ENCODE peak calls at places on chromosomes 13 and 19, in nine cellular contexts. Z is cardiac fibroblast, T is astrocyte of the hippocampus, K is fibroblast of mammary gland, I is GM10248, P is AG08395, A is colonic mucosa, N is brain pericyte, Q is memory B cell. R is an unnamed sample.

GRCh38 chr19:6222884-6223283 is 56.9 kb downstream of the MLLT1 start:
- DNase-seq in Z (no peak), K (peak; percentile 25), A (no peak), P (peak; percentile 28), T (no peak), I (no peak), Q (no peak), N (no peak), R (no peak)

GRCh38 chr19:11405846-11406643 is 13.1 kb downstream of the RGL3 start:
- DNase-seq in T (no peak), I (no peak), A (no peak), N (no peak), Z (no peak), P (no peak), K (peak; percentile 34), Q (peak; percentile 48), R (no peak)

GRCh38 chr19:2242092-2242537 is 5.5 kb downstream of the SF3A2 start:
- DNase-seq in T (no peak), P (no peak), Q (no peak), K (no peak), N (no peak), Z (no peak), A (no peak), I (no peak), R (no peak)

GRCh38 chr13:24220086-24220703 is 59.7 kb downstream of the SPATA13 start:
- DNase-seq in Q (peak; percentile 47), Z (peak; percentile 91), N (peak; percentile 41), I (peak; percentile 60), A (peak; percentile 78), K (peak; percentile 89), P (peak; percentile 79), T (peak; percentile 89), R (peak; percentile 66)

GRCh38 chr13:114109646-114110045 is 22.8 kb downstream of the RASA3 start:
- DNase-seq in P (no peak), K (no peak), Z (no peak), I (no peak), T (no peak), A (no peak), Q (no peak), N (no peak), R (no peak)

GRCh38 chr19:741506-742131 is 9.3 kb upstream of the MISP start:
- DNase-seq in I (no peak), N (no peak), A (no peak), T (no peak), P (no peak), Z (peak; percentile 33), Q (no peak), K (no peak), R (no peak)

GRCh38 chr13:48258430-48258829 is 25.4 kb downstream of the ITM2B start:
- DNase-seq in T (no peak), K (no peak), P (no peak), Z (no peak), N (no peak), I (no peak), Q (no peak), A (no peak), R (no peak)

GRCh38 chr13:21675095-21676007 is 4.5 kb downstream of the FGF9 start:
- DNase-seq in Q (no peak), I (peak; percentile 35), P (peak; percentile 13), A (peak; percentile 61), Z (no peak), K (no peak), T (peak; percentile 36), N (no peak), R (no peak)

GRCh38 chr19:9945319-9945966 is 9.1 kb upstream of the OLFM2 start:
- DNase-seq in K (peak; percentile 100), Z (peak; percentile 99), I (no peak), Q (no peak), T (peak; percentile 98), A (peak; percentile 65), N (peak; percentile 99), P (peak; percentile 94), R (peak; percentile 87)

GRCh38 chr19:15248106-15248505 is 15.9 kb upstream of the EPHX3 start:
- DNase-seq in Q (no peak), T (no peak), A (no peak), K (no peak), N (no peak), I (no peak), P (no peak), Z (no peak), R (no peak)

GRCh38 chr13:76223999-76224398 is 587.9 kb downstream of the LMO7 start:
- DNase-seq in N (no peak), A (no peak), K (peak; percentile 28), P (no peak), I (no peak), Z (no peak), Q (no peak), T (no peak), R (no peak)

GRCh38 chr13:66262330-66262729 is 967.8 kb downstream of the PCDH9 start:
- DNase-seq in Z (no peak), A (no peak), P (no peak), I (no peak), K (no peak), Q (no peak), N (no peak), T (no peak), R (no peak)

GRCh38 chr13:74210693-74211393 is 76.6 kb upstream of the KLF12 start:
- DNase-seq in A (no peak), Z (peak; percentile 97), N (peak; percentile 39), T (peak; percentile 81), P (peak; percentile 89), Q (no peak), I (no peak), K (peak; percentile 100), R (peak; percentile 37)

GRCh38 chr13:39418424-39418823 is 184.6 kb downstream of the LHFPL6 start:
- DNase-seq in A (no peak), Z (no peak), I (no peak), K (no peak), N (no peak), Q (no peak), P (no peak), T (no peak), R (no peak)

GRCh38 chr13:97329331-97329730 is 104.6 kb upstream of the RAP2A start:
- DNase-seq in N (no peak), Q (no peak), T (no peak), A (no peak), K (no peak), Z (peak; percentile 61), P (no peak), I (no peak), R (no peak)

GRCh38 chr19:15195987-15196682 is 4.7 kb downstream of the NOTCH3 start:
- DNase-seq in T (peak; percentile 62), Z (no peak), A (peak; percentile 90), P (no peak), I (no peak), N (no peak), Q (no peak), K (no peak), R (no peak)

GRCh38 chr19:58474997-58475713 is 997 bp upstream of the ZNF446 start:
- DNase-seq in A (no peak), I (no peak), Z (no peak), N (no peak), Q (no peak), P (no peak), K (peak; percentile 57), T (no peak), R (no peak)

GRCh38 chr19:14318873-14319272 is 62.4 kb upstream of the ADGRE5 start:
- DNase-seq in Z (no peak), I (peak; percentile 78), T (no peak), A (peak; percentile 24), N (no peak), Q (no peak), P (no peak), K (no peak), R (no peak)

GRCh38 chr13:90068658-90069057 is 1278.8 kb upstream of the MIR17HG start:
- DNase-seq in K (no peak), A (no peak), P (no peak), Q (no peak), N (no peak), I (no peak), T (no peak), Z (no peak), R (no peak)

GRCh38 chr13:105783261-105783660 is 752.2 kb downstream of the EFNB2 start:
- DNase-seq in K (no peak), Q (no peak), I (no peak), T (no peak), P (no peak), N (no peak), Z (no peak), A (no peak), R (no peak)

GRCh38 chr19:40229484-40229883 is 3.0 kb upstream of the CCNP start:
- DNase-seq in I (no peak), A (no peak), Z (no peak), P (peak; percentile 58), K (peak; percentile 68), N (no peak), Q (no peak), T (peak; percentile 33), R (no peak)

GRCh38 chr13:99346328-99347070 is 39.3 kb upstream of the GPR183 start:
- DNase-seq in P (peak; percentile 29), Z (no peak), N (no peak), I (no peak), K (no peak), Q (no peak), A (no peak), T (no peak), R (no peak)

R was measured in SK-N-MC.